ENCODE peak calls at places on chromosomes 3 and 15, in eight cellular contexts. I is SJSA1; Z is Panc1; N is uterus; L is left lung; F is naive thymus-derived CD4-positive, alpha-beta T cell; B is heart left ventricle; V is CD8-positive, alpha-beta memory T cell. T is an unnamed sample.

GRCh38 chr3:42668793-42669217 is 15.3 kb downstream of the ZBTB47 start:
- DNase-seq in I (no peak), Z (no peak), N (peak), L (no peak), F (no peak), B (no peak), V (no peak), T (no peak)

GRCh38 chr15:98440917-98441316 is 207.4 kb upstream of the IGF1R start:
- DNase-seq in I (no peak), Z (no peak), N (no peak), L (no peak), F (no peak), B (no peak), V (no peak), T (no peak)

GRCh38 chr3:183629546-183630301 is 5.7 kb upstream of the KLHL24 start:
- DNase-seq in I (no peak), Z (no peak), N (no peak), L (no peak), F (no peak), B (no peak), V (no peak), T (no peak)

GRCh38 chr15:35545825-35546580 is at the start of gene DPH6:
- DNase-seq in I (peak), Z (peak), N (peak), L (peak), F (peak), B (peak), V (peak), T (no peak)

GRCh38 chr15:101159096-101159935 is 92.5 kb downstream of the CHSY1 start:
- DNase-seq in I (no peak), Z (no peak), N (no peak), L (no peak), F (no peak), B (no peak), V (no peak), T (no peak)

GRCh38 chr15:98321916-98322315 is 326.4 kb upstream of the IGF1R start:
- DNase-seq in I (no peak), Z (no peak), N (no peak), L (no peak), F (no peak), B (no peak), V (no peak), T (peak)

GRCh38 chr3:168191856-168192255 is 96.1 kb upstream of the GOLIM4 start:
- DNase-seq in I (no peak), Z (no peak), N (no peak), L (no peak), F (no peak), B (no peak), V (no peak), T (no peak)

GRCh38 chr15:61243984-61244593 is 15.0 kb upstream of the RORA start:
- DNase-seq in I (no peak), Z (no peak), N (no peak), L (no peak), F (no peak), B (no peak), V (no peak), T (no peak)

GRCh38 chr3:126208618-126209256 is 28.4 kb upstream of the ALDH1L1 start:
- DNase-seq in I (peak), Z (no peak), N (peak), L (no peak), F (no peak), B (peak), V (no peak), T (peak)

GRCh38 chr15:44492040-44492439 is 44.9 kb upstream of the EIF3J start:
- DNase-seq in I (no peak), Z (no peak), N (no peak), L (no peak), F (no peak), B (no peak), V (no peak), T (no peak)

GRCh38 chr3:173395412-173396181 is 1.9 kb upstream of the NLGN1 start:
- DNase-seq in I (peak), Z (no peak), N (peak), L (peak), F (peak), B (peak), V (no peak), T (no peak)

GRCh38 chr3:125163739-125164601 is 48.6 kb downstream of the SLC12A8 start:
- DNase-seq in I (no peak), Z (peak), N (no peak), L (peak), F (no peak), B (no peak), V (no peak), T (no peak)

GRCh38 chr3:146166450-146167222 is 5.7 kb upstream of the PLOD2 start:
- DNase-seq in I (peak), Z (no peak), N (no peak), L (no peak), F (no peak), B (no peak), V (no peak), T (peak)

GRCh38 chr3:124685481-124685880 is 44.8 kb upstream of the UMPS start:
- DNase-seq in I (no peak), Z (no peak), N (no peak), L (no peak), F (no peak), B (no peak), V (no peak), T (no peak)

GRCh38 chr15:87877114-87877810 is 379.3 kb downstream of the NTRK3 start:
- DNase-seq in I (peak), Z (no peak), N (no peak), L (no peak), F (no peak), B (peak), V (no peak), T (no peak)

GRCh38 chr3:184658223-184658860 is 53.5 kb downstream of the MAGEF1 start:
- DNase-seq in I (no peak), Z (no peak), N (no peak), L (no peak), F (no peak), B (no peak), V (no peak), T (no peak)
- H3K27ac ChIP-seq in I (no peak), Z (no peak), N (peak), L (no peak), F (no peak), B (peak), V (no peak), T (no peak)

GRCh38 chr3:46299608-46300460 is 54.1 kb upstream of the CCR2 start:
- DNase-seq in I (no peak), Z (no peak), N (no peak), L (no peak), F (no peak), B (no peak), V (no peak), T (no peak)
- H3K4me3 ChIP-seq in I (no peak), Z (no peak), N (no peak), L (no peak), F (no peak), B (no peak), V (no peak), T (no peak)

GRCh38 chr3:187728248-187728647 is 17.0 kb downstream of the BCL6 start:
- DNase-seq in I (no peak), Z (no peak), N (no peak), L (no peak), F (no peak), B (no peak), V (no peak), T (no peak)
- H3K27ac ChIP-seq in I (no peak), Z (no peak), N (no peak), L (no peak), F (no peak), B (no peak), V (no peak), T (no peak)

GRCh38 chr3:62164746-62165145 is 208.6 kb downstream of the FEZF2 start:
- DNase-seq in I (no peak), Z (no peak), N (no peak), L (no peak), F (no peak), B (no peak), V (no peak), T (no peak)

GRCh38 chr3:62161306-62161705 is 212.0 kb downstream of the FEZF2 start:
- DNase-seq in I (no peak), Z (no peak), N (no peak), L (no peak), F (no peak), B (peak), V (no peak), T (no peak)

GRCh38 chr3:62164196-62164595 is 209.2 kb downstream of the FEZF2 start:
- DNase-seq in I (no peak), Z (no peak), N (no peak), L (no peak), F (no peak), B (no peak), V (no peak), T (no peak)

GRCh38 chr3:62159056-62159455 is 214.3 kb downstream of the FEZF2 start:
- DNase-seq in I (no peak), Z (no peak), N (no peak), L (no peak), F (no peak), B (no peak), V (no peak), T (no peak)

GRCh38 chr3:62159693-62160092 is 213.7 kb downstream of the FEZF2 start:
- DNase-seq in I (no peak), Z (no peak), N (peak), L (no peak), F (no peak), B (peak), V (no peak), T (no peak)
- H3K4me3 ChIP-seq in I (no peak), Z (no peak), N (no peak), L (no peak), F (no peak), B (no peak), V (no peak), T (no peak)

GRCh38 chr3:52536112-52536368 is 365 bp upstream of the UQCC5 start:
- DNase-seq in I (no peak), Z (no peak), N (no peak), L (no peak), F (no peak), B (no peak), V (no peak), T (no peak)
- H3K27ac ChIP-seq in I (no peak), Z (peak), N (no peak), L (peak), F (peak), B (peak), V (no peak), T (no peak)